ENCODE peak calls at places on chromosomes 7 and 10, in six cellular contexts. V, N, Y, W, H and L are unnamed samples.

GRCh38 chr10:11763501-11763861 is 21.3 kb downstream of the ECHDC3 start:
- DNase-seq in W (no peak), V (no peak), N (no peak), H (no peak), Y (no peak), L (no peak)

GRCh38 chr7:156652886-156653568 is 12.5 kb downstream of the RNF32 start:
- DNase-seq in Y (no peak), W (no peak), H (peak), N (peak), V (no peak), L (peak)

GRCh38 chr10:48937796-48938195 is 1.8 kb downstream of the LRRC18 start:
- DNase-seq in Y (no peak), V (no peak), H (no peak), N (no peak), W (no peak), L (no peak)

GRCh38 chr7:57203161-57203791 is 71.0 kb upstream of the ZNF479 start:
- DNase-seq in H (no peak), V (no peak), N (no peak), Y (no peak), W (no peak), L (no peak)

GRCh38 chr7:2109936-2110585 is 122.7 kb downstream of the MAD1L1 start:
- DNase-seq in H (peak), Y (no peak), W (no peak), N (peak), V (peak), L (peak)

GRCh38 chr7:100400656-100401055 is 27.4 kb downstream of the PILRA start:
- DNase-seq in W (no peak), V (no peak), N (no peak), H (peak), Y (no peak), L (peak)

GRCh38 chr10:90224791-90225566 is 523.6 kb downstream of the KIF20B start:
- DNase-seq in H (no peak), W (no peak), Y (no peak), V (no peak), N (no peak), L (no peak)

GRCh38 chr7:5701085-5701914 is 80.2 kb downstream of the RNF216 start:
- DNase-seq in V (no peak), H (no peak), W (no peak), N (peak), Y (no peak), L (peak)

GRCh38 chr7:99579281-99579955 is 18.6 kb upstream of the TMEM225B start:
- DNase-seq in W (no peak), H (peak), V (no peak), N (no peak), Y (no peak), L (no peak)

GRCh38 chr7:75937958-75938786 is 23.2 kb downstream of the POR start:
- DNase-seq in Y (peak), V (no peak), H (peak), W (peak), N (peak), L (peak)

GRCh38 chr7:132177708-132178392 is 398.4 kb downstream of the PLXNA4 start:
- DNase-seq in V (no peak), Y (no peak), W (no peak), N (no peak), H (no peak), L (peak)

GRCh38 chr7:24652551-24652950 is 79.3 kb downstream of the PALS2 start:
- DNase-seq in N (no peak), Y (no peak), W (no peak), V (no peak), H (no peak), L (no peak)

GRCh38 chr7:105224884-105225651 is 163.7 kb downstream of the SRPK2 start:
- DNase-seq in V (no peak), Y (no peak), H (peak), W (no peak), N (peak), L (peak)

GRCh38 chr7:70267381-70267780 is 669.1 kb downstream of the AUTS2 start:
- DNase-seq in Y (no peak), N (no peak), V (no peak), W (no peak), H (no peak), L (no peak)

GRCh38 chr7:44311561-44312495 is 13.6 kb downstream of the CAMK2B start:
- DNase-seq in Y (no peak), H (no peak), N (no peak), V (no peak), W (no peak), L (no peak)

GRCh38 chr10:926075-926698 is 5.3 kb downstream of the LARP4B start:
- DNase-seq in Y (no peak), N (no peak), H (no peak), W (no peak), V (no peak), L (no peak)

GRCh38 chr7:140304071-140304799 is 94.1 kb downstream of the SLC37A3 start:
- DNase-seq in H (peak), N (peak), W (no peak), Y (no peak), V (no peak), L (no peak)